ENCODE peak calls at places on chromosomes 11 and 22, in seven cellular contexts. One of them, this sample, is unnamed.

GRCh38 chr22:45537734-45538181 is 35.1 kb downstream of the FBLN1 start:
- DNase-seq in posterior vena cava: peak
- DNase-seq in naive thymus-derived CD8-positive, alpha-beta T cell: no peak
- DNase-seq in activated CD4-positive, alpha-beta T cell treated with anti-CD3 and anti-CD28 coated beads for 24 hours: no peak
- DNase-seq in astrocyte of the spinal cord: peak
- DNase-seq in BE2C: peak
- DNase-seq in T-helper 2 cell treated with Interferon-gamma antibody and Interleukin-4, amounts not matched to agents 5 μg/mL and 100 μg/mL, for 36 hours: no peak
- DNase-seq in this sample: no peak

GRCh38 chr22:38479096-38479840 is 11.4 kb downstream of the KDELR3 start:
- DNase-seq in activated CD4-positive, alpha-beta T cell treated with anti-CD3 and anti-CD28 coated beads for 24 hours: no peak
- DNase-seq in posterior vena cava: no peak
- DNase-seq in astrocyte of the spinal cord: no peak
- DNase-seq in naive thymus-derived CD8-positive, alpha-beta T cell: no peak
- DNase-seq in BE2C: no peak
- DNase-seq in T-helper 2 cell treated with Interferon-gamma antibody and Interleukin-4, amounts not matched to agents 5 μg/mL and 100 μg/mL, for 36 hours: no peak
- DNase-seq in this sample: no peak

GRCh38 chr22:25780673-25781072 is 38.7 kb downstream of the MYO18B start:
- DNase-seq in activated CD4-positive, alpha-beta T cell treated with anti-CD3 and anti-CD28 coated beads for 24 hours: no peak
- DNase-seq in naive thymus-derived CD8-positive, alpha-beta T cell: no peak
- DNase-seq in BE2C: peak
- DNase-seq in astrocyte of the spinal cord: no peak
- DNase-seq in posterior vena cava: no peak
- DNase-seq in T-helper 2 cell treated with Interferon-gamma antibody and Interleukin-4, amounts not matched to agents 5 μg/mL and 100 μg/mL, for 36 hours: no peak
- DNase-seq in this sample: no peak

GRCh38 chr11:118996926-118997626 is 862 bp upstream of the CENATAC start:
- DNase-seq in posterior vena cava: no peak
- DNase-seq in astrocyte of the spinal cord: peak
- DNase-seq in BE2C: no peak
- DNase-seq in T-helper 2 cell treated with Interferon-gamma antibody and Interleukin-4, amounts not matched to agents 5 μg/mL and 100 μg/mL, for 36 hours: peak
- DNase-seq in naive thymus-derived CD8-positive, alpha-beta T cell: peak
- DNase-seq in activated CD4-positive, alpha-beta T cell treated with anti-CD3 and anti-CD28 coated beads for 24 hours: peak
- DNase-seq in this sample: no peak

GRCh38 chr11:8309311-8309710 is 45.6 kb upstream of the LMO1 start:
- DNase-seq in posterior vena cava: peak
- DNase-seq in BE2C: no peak
- DNase-seq in naive thymus-derived CD8-positive, alpha-beta T cell: no peak
- DNase-seq in T-helper 2 cell treated with Interferon-gamma antibody and Interleukin-4, amounts not matched to agents 5 μg/mL and 100 μg/mL, for 36 hours: no peak
- DNase-seq in astrocyte of the spinal cord: no peak
- DNase-seq in activated CD4-positive, alpha-beta T cell treated with anti-CD3 and anti-CD28 coated beads for 24 hours: no peak
- DNase-seq in this sample: no peak

GRCh38 chr11:61609970-61610347 is 29.1 kb upstream of the SYT7 start:
- DNase-seq in naive thymus-derived CD8-positive, alpha-beta T cell: no peak
- DNase-seq in T-helper 2 cell treated with Interferon-gamma antibody and Interleukin-4, amounts not matched to agents 5 μg/mL and 100 μg/mL, for 36 hours: no peak
- DNase-seq in activated CD4-positive, alpha-beta T cell treated with anti-CD3 and anti-CD28 coated beads for 24 hours: no peak
- DNase-seq in BE2C: peak
- DNase-seq in astrocyte of the spinal cord: no peak
- DNase-seq in posterior vena cava: no peak
- DNase-seq in this sample: no peak

GRCh38 chr22:26713823-26714449 is 56.5 kb downstream of the MIAT start:
- DNase-seq in activated CD4-positive, alpha-beta T cell treated with anti-CD3 and anti-CD28 coated beads for 24 hours: no peak
- DNase-seq in posterior vena cava: no peak
- DNase-seq in astrocyte of the spinal cord: peak
- DNase-seq in naive thymus-derived CD8-positive, alpha-beta T cell: no peak
- DNase-seq in T-helper 2 cell treated with Interferon-gamma antibody and Interleukin-4, amounts not matched to agents 5 μg/mL and 100 μg/mL, for 36 hours: no peak
- DNase-seq in BE2C: no peak
- DNase-seq in this sample: no peak

GRCh38 chr11:33015621-33016551 is at the start of gene DEPDC7:
- DNase-seq in activated CD4-positive, alpha-beta T cell treated with anti-CD3 and anti-CD28 coated beads for 24 hours: peak
- DNase-seq in posterior vena cava: peak
- DNase-seq in naive thymus-derived CD8-positive, alpha-beta T cell: peak
- DNase-seq in T-helper 2 cell treated with Interferon-gamma antibody and Interleukin-4, amounts not matched to agents 5 μg/mL and 100 μg/mL, for 36 hours: peak
- DNase-seq in BE2C: peak
- DNase-seq in astrocyte of the spinal cord: peak
- DNase-seq in this sample: peak

GRCh38 chr22:42341779-42342178 is 71.3 kb upstream of the TCF20 start:
- DNase-seq in astrocyte of the spinal cord: no peak
- DNase-seq in T-helper 2 cell treated with Interferon-gamma antibody and Interleukin-4, amounts not matched to agents 5 μg/mL and 100 μg/mL, for 36 hours: no peak
- DNase-seq in activated CD4-positive, alpha-beta T cell treated with anti-CD3 and anti-CD28 coated beads for 24 hours: no peak
- DNase-seq in BE2C: no peak
- DNase-seq in posterior vena cava: no peak
- DNase-seq in naive thymus-derived CD8-positive, alpha-beta T cell: no peak
- DNase-seq in this sample: no peak

GRCh38 chr22:38016182-38017078 is 32.1 kb upstream of the SOX10 start:
- DNase-seq in naive thymus-derived CD8-positive, alpha-beta T cell: no peak
- DNase-seq in activated CD4-positive, alpha-beta T cell treated with anti-CD3 and anti-CD28 coated beads for 24 hours: no peak
- DNase-seq in BE2C: no peak
- DNase-seq in astrocyte of the spinal cord: no peak
- DNase-seq in posterior vena cava: no peak
- DNase-seq in T-helper 2 cell treated with Interferon-gamma antibody and Interleukin-4, amounts not matched to agents 5 μg/mL and 100 μg/mL, for 36 hours: no peak
- DNase-seq in this sample: no peak

GRCh38 chr11:128865490-128865889 is 1.6 kb downstream of the KCNJ1 start:
- DNase-seq in astrocyte of the spinal cord: no peak
- DNase-seq in posterior vena cava: no peak
- DNase-seq in activated CD4-positive, alpha-beta T cell treated with anti-CD3 and anti-CD28 coated beads for 24 hours: no peak
- DNase-seq in naive thymus-derived CD8-positive, alpha-beta T cell: no peak
- DNase-seq in T-helper 2 cell treated with Interferon-gamma antibody and Interleukin-4, amounts not matched to agents 5 μg/mL and 100 μg/mL, for 36 hours: no peak
- DNase-seq in BE2C: no peak
- DNase-seq in this sample: no peak

GRCh38 chr11:63623513-63624140 is 9.4 kb upstream of the PLAAT3 start:
- DNase-seq in T-helper 2 cell treated with Interferon-gamma antibody and Interleukin-4, amounts not matched to agents 5 μg/mL and 100 μg/mL, for 36 hours: no peak
- DNase-seq in naive thymus-derived CD8-positive, alpha-beta T cell: no peak
- DNase-seq in BE2C: no peak
- DNase-seq in astrocyte of the spinal cord: peak
- DNase-seq in posterior vena cava: no peak
- DNase-seq in activated CD4-positive, alpha-beta T cell treated with anti-CD3 and anti-CD28 coated beads for 24 hours: no peak
- DNase-seq in this sample: no peak

GRCh38 chr11:7490535-7490934 is 5.2 kb downstream of the OLFML1 start:
- DNase-seq in astrocyte of the spinal cord: no peak
- DNase-seq in posterior vena cava: no peak
- DNase-seq in naive thymus-derived CD8-positive, alpha-beta T cell: no peak
- DNase-seq in BE2C: no peak
- DNase-seq in activated CD4-positive, alpha-beta T cell treated with anti-CD3 and anti-CD28 coated beads for 24 hours: no peak
- DNase-seq in T-helper 2 cell treated with Interferon-gamma antibody and Interleukin-4, amounts not matched to agents 5 μg/mL and 100 μg/mL, for 36 hours: no peak
- DNase-seq in this sample: no peak

GRCh38 chr22:20463324-20464095 is 25.9 kb upstream of the SCARF2 start:
- DNase-seq in astrocyte of the spinal cord: no peak
- DNase-seq in T-helper 2 cell treated with Interferon-gamma antibody and Interleukin-4, amounts not matched to agents 5 μg/mL and 100 μg/mL, for 36 hours: no peak
- DNase-seq in activated CD4-positive, alpha-beta T cell treated with anti-CD3 and anti-CD28 coated beads for 24 hours: no peak
- DNase-seq in posterior vena cava: no peak
- DNase-seq in naive thymus-derived CD8-positive, alpha-beta T cell: peak
- DNase-seq in BE2C: no peak
- DNase-seq in this sample: peak

GRCh38 chr11:120564573-120565301 is 53.2 kb downstream of the GRIK4 start:
- DNase-seq in astrocyte of the spinal cord: peak
- DNase-seq in posterior vena cava: peak
- DNase-seq in BE2C: peak
- DNase-seq in activated CD4-positive, alpha-beta T cell treated with anti-CD3 and anti-CD28 coated beads for 24 hours: peak
- DNase-seq in T-helper 2 cell treated with Interferon-gamma antibody and Interleukin-4, amounts not matched to agents 5 μg/mL and 100 μg/mL, for 36 hours: peak
- DNase-seq in naive thymus-derived CD8-positive, alpha-beta T cell: no peak
- DNase-seq in this sample: no peak

GRCh38 chr22:17777005-17777716 is 2.9 kb upstream of the BID start:
- DNase-seq in astrocyte of the spinal cord: no peak
- DNase-seq in BE2C: no peak
- DNase-seq in naive thymus-derived CD8-positive, alpha-beta T cell: peak
- DNase-seq in activated CD4-positive, alpha-beta T cell treated with anti-CD3 and anti-CD28 coated beads for 24 hours: no peak
- DNase-seq in T-helper 2 cell treated with Interferon-gamma antibody and Interleukin-4, amounts not matched to agents 5 μg/mL and 100 μg/mL, for 36 hours: peak
- DNase-seq in posterior vena cava: no peak
- DNase-seq in this sample: peak